ENCODE peak calls at places on chromosomes 11 and 22, in four cellular contexts. F, P, H and E are unnamed samples.

GRCh38 chr11:119315139-119316016 is 1.6 kb downstream of the MCAM start:
- DNase-seq in F (no peak), P (peak; percentile 61), H (no peak), E (peak; percentile 91)

GRCh38 chr11:795638-796564 is 2.2 kb downstream of the SLC25A22 start:
- DNase-seq in F (peak; percentile 79), P (no peak), H (peak; percentile 48), E (peak; percentile 82)

GRCh38 chr11:9210224-9210921 is 54.8 kb downstream of the DENND5A start:
- DNase-seq in F (no peak), P (no peak), H (no peak), E (no peak)

GRCh38 chr11:81070948-81071347 is 1630.1 kb upstream of the TENM4 start:
- DNase-seq in F (no peak), P (no peak), H (no peak), E (no peak)

GRCh38 chr11:40186401-40187091 is 1272.9 kb downstream of the LRRC4C start:
- DNase-seq in F (no peak), P (peak; percentile 9), H (no peak), E (no peak)

GRCh38 chr11:665707-666281 is 28.7 kb downstream of the DRD4 start:
- DNase-seq in F (peak; percentile 62), P (no peak), H (no peak), E (no peak)

GRCh38 chr11:8354622-8355417 is 91.1 kb upstream of the LMO1 start:
- DNase-seq in F (no peak), P (peak; percentile 83), H (no peak), E (no peak)

GRCh38 chr11:96315476-96315875 is 27.5 kb downstream of the MAML2 start:
- DNase-seq in F (no peak), P (no peak), H (no peak), E (no peak)

GRCh38 chr11:108592591-108593213 is 866 bp downstream of the EXPH5 start:
- DNase-seq in F (no peak), P (no peak), H (no peak), E (no peak)

GRCh38 chr22:17268501-17269223 is 49.4 kb upstream of the ADA2 start:
- DNase-seq in F (no peak), P (peak; percentile 56), H (no peak), E (no peak)

GRCh38 chr11:108496643-108497256 is 1.4 kb downstream of the POGLUT3 start:
- DNase-seq in F (peak; percentile 24), P (no peak), H (no peak), E (no peak)

GRCh38 chr11:86442827-86443226 is 68.1 kb downstream of the CCDC81 start:
- DNase-seq in F (no peak), P (no peak), H (no peak), E (no peak)

GRCh38 chr11:118334746-118335145 is 7.8 kb downstream of the CD3D start:
- DNase-seq in F (no peak), P (no peak), H (no peak), E (no peak)

GRCh38 chr11:59756845-59757244 is 1.7 kb downstream of the STX3 start:
- DNase-seq in F (no peak), P (no peak), H (no peak), E (no peak)

GRCh38 chr11:2570211-2570811 is 125.5 kb downstream of the KCNQ1 start:
- DNase-seq in F (no peak), P (no peak), H (no peak), E (peak; percentile 51)

GRCh38 chr11:22666700-22667439 is 459 bp downstream of the GAS2 start:
- DNase-seq in F (peak; percentile 17), P (peak; percentile 78), H (no peak), E (no peak)

GRCh38 chr11:77085652-77086051 is 17.0 kb upstream of the OMP start:
- DNase-seq in F (no peak), P (no peak), H (no peak), E (peak; percentile 57)

GRCh38 chr11:34749666-34750659 is 129.1 kb downstream of the EHF start:
- DNase-seq in F (peak; percentile 98), P (no peak), H (peak; percentile 57), E (peak; percentile 91)

GRCh38 chr11:112731538-112731937 is 229.7 kb upstream of the NCAM1 start:
- DNase-seq in F (no peak), P (no peak), H (no peak), E (no peak)

GRCh38 chr11:359181-359714 is 10.1 kb upstream of the B4GALNT4 start:
- DNase-seq in F (no peak), P (no peak), H (no peak), E (peak; percentile 42)

GRCh38 chr11:60345489-60345888 is 18.4 kb downstream of the MS4A6E start:
- DNase-seq in F (no peak), P (peak; percentile 39), H (no peak), E (no peak)

GRCh38 chr22:42270512-42271190 is at the start of gene TCF20:
- DNase-seq in F (peak; percentile 63), P (peak; percentile 92), H (no peak), E (peak; percentile 84)

GRCh38 chr11:117717485-117718314 is 79.3 kb downstream of the DSCAML1 start:
- DNase-seq in F (no peak), P (peak; percentile 35), H (no peak), E (peak; percentile 58)

GRCh38 chr11:9004310-9004945 is 627 bp upstream of the NRIP3 start:
- DNase-seq in F (no peak), P (peak; percentile 74), H (no peak), E (no peak)

GRCh38 chr11:124108158-124108557 is 7.1 kb upstream of the VWA5A start:
- DNase-seq in F (peak; percentile 55), P (peak; percentile 34), H (no peak), E (no peak)

GRCh38 chr22:26970809-26971394 is 313.5 kb downstream of the MIAT start:
- DNase-seq in F (no peak), P (no peak), H (no peak), E (no peak)

GRCh38 chr11:31824791-31825452 is 13.8 kb upstream of the PAX6 start:
- DNase-seq in F (no peak), P (peak; percentile 63), H (no peak), E (no peak)

GRCh38 chr22:43854786-43855271 is 7.5 kb downstream of the SULT4A1 start:
- DNase-seq in F (no peak), P (no peak), H (no peak), E (peak; percentile 34)

DNA sequence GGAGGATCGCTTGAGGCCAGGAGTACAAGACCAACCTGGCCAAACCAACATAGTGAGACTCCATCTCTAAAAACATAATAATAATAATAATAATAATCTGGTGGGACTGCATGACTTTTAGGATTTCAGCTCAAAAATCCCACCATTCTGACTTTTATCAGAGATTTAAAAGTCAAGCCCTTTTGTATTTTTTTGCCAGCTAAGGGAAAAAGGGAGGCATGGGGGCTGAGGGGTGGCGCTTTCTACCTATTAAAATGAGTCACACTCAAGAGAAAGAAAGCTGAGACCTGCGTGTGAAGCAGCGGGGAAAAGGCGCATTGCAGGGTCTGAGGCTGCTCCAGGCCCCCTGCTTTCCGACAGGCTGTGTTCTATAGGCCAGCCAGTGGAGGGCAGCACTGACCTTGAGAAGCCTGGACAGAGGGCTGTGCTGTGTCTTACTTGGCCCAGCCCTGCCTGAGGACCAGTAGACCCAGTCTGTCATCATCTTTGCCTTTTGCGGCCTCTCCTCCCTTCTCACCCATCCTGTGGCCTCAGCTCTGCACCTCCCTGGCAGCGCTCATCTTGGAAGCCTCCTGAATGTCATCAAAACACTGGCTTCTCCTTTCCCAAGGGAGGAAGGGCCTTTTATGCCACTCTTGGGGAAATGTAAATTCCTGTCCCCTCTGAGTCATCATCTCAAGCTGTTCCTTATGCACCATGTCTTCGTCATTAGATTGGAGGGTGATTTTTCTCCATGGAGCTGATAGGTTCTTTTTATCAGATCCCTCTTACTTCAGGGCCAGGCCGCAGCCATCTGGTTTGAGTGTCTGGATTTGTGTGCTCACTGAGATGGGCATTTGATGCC is 12.7 kb upstream of the MAPK8IP1 start:
- DNase-seq in F (peak; percentile 86), P (peak; percentile 89), H (peak; percentile 61), E (no peak)
- H3K27ac ChIP-seq in F (peak overlapping the region; percentile 59), P (no peak overlapping the region), H (peak overlapping the region; percentile 78), E (no peak overlapping the region)

DNA sequence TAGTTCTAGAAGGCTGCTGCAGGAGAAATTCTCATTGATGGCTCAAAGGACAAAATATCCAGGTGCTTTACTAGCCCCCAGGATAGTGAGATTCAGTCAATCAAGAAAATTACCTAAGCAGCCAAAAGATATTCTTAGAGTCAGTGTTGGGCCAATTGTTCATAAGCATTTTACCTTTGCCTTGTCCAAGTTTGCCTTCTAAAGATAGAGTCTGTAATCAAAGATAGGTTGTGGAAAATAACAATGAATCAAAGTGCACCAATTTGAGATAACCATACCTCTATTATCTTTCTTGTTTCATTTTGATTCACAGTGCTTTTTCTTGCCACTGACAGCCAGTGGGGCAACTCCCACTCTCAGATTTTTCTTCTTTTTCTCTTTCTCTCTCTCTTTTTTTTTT is 34.2 kb upstream of the SLC6A5 start:
- DNase-seq in F (no peak), P (no peak), H (no peak), E (no peak)
- H3K27ac ChIP-seq in F (no peak overlapping the region), P (no peak overlapping the region), H (no peak overlapping the region), E (no peak overlapping the region)

DNA sequence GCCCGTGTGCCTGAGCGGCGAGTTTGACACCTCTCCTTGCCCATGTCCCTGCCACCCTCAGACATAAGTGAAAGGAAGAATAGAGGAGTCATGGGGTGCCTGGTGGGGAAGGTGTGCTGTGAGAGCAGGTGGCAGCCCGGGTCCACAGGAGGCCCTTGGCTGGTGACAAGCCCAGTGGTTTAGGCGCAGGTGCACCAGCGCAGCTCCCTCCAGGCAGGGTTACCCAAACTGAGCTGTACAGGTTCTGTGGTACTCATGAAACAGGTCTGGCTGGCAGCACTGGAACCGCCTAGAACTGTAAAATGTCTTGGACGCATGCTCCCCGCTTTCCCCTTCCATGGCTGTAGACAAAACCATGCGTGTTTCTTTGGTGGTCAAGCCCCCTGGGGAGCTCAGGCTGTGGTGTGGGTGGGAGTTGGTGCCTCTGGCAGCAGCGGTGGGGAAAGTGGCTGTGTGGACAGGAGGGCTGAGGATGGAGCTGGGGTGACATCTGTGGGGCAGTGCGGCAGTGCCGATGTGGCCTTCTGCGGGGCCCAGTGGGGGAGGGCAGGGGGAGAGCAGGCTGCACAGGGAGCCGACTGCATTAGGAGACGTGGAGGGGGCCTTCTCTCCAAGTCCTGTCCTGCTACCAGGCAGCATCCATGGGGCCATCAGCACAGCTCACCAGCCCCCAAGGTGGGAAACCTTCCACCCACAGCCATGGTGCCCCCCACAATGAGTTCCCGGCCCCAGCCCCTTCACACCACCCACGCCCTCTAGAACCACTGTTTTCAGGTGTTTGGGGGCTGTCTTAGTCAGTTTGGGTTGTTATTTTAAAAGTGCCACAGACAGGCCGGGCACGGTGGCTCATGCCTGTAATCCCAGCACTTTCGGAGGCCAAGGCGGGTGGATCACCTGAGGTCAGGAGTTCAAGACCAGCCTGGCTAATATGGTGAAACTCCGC is 5.6 kb upstream of the GTSE1 start:
- DNase-seq in F (no peak), P (no peak), H (no peak), E (no peak)
- H3K27ac ChIP-seq in F (no peak overlapping the region), P (no peak overlapping the region), H (no peak overlapping the region), E (no peak overlapping the region)

GRCh38 chr11:10930961-10931760 is 73.3 kb upstream of the ZBED5 start:
- DNase-seq in F (peak; percentile 93), P (peak; percentile 86), H (peak; percentile 49), E (peak; percentile 91)
- H3K27ac ChIP-seq in F (peak overlapping the region; percentile 80), P (peak overlapping the region; percentile 50), H (peak overlapping the region; percentile 94), E (peak overlapping the region; percentile 100)

GRCh38 chr11:69400140-69400539 is 81.3 kb upstream of the LINC01488 start:
- DNase-seq in F (no peak), P (no peak), H (no peak), E (no peak)

GRCh38 chr11:69401715-69402114 is 79.7 kb upstream of the LINC01488 start:
- DNase-seq in F (no peak), P (no peak), H (no peak), E (no peak)

GRCh38 chr11:69402251-69402892 is 79.1 kb upstream of the LINC01488 start:
- DNase-seq in F (no peak), P (no peak), H (no peak), E (no peak)

GRCh38 chr11:69398529-69399492 is 82.7 kb upstream of the LINC01488 start:
- DNase-seq in F (peak; percentile 51), P (peak; percentile 52), H (no peak), E (no peak)

GRCh38 chr11:69400769-69401590 is 80.5 kb upstream of the LINC01488 start:
- DNase-seq in F (no peak), P (no peak), H (no peak), E (peak; percentile 46)
- H3K27ac ChIP-seq in F (no peak overlapping the region), P (no peak overlapping the region), H (no peak overlapping the region), E (no peak overlapping the region)